ENCODE peak calls at places on chromosomes 5 and 9, in five cellular contexts. S is thoracic aorta, O is GM23248, T is astrocyte, G is PC-9. U is an unnamed sample.

GRCh38 chr9:133635903-133636531 is at the start of gene DBH:
- DNase-seq in S (no peak), O (no peak), T (no peak), G (no peak), U (peak; percentile 31)

GRCh38 chr9:27212191-27212590 is 84.8 kb downstream of the EQTN start:
- DNase-seq in S (no peak), O (no peak), T (peak; percentile 15), G (no peak), U (no peak)

GRCh38 chr9:119839888-119840287 is 470.7 kb upstream of the BRINP1 start:
- DNase-seq in S (no peak), O (peak; percentile 12), T (peak; percentile 60), G (no peak), U (no peak)

GRCh38 chr9:100521282-100521681 is 48.3 kb downstream of the TMEFF1 start:
- DNase-seq in S (no peak), O (no peak), T (no peak), G (no peak), U (no peak)

GRCh38 chr5:103110403-103110802 is 9.5 kb downstream of the GIN1 start:
- DNase-seq in S (no peak), O (no peak), T (no peak), G (no peak), U (no peak)

GRCh38 chr5:7094626-7095025 is 301.3 kb upstream of the ADCY2 start:
- DNase-seq in S (no peak), O (no peak), T (no peak), G (peak; percentile 10), U (no peak)

GRCh38 chr9:17402309-17402708 is 176.6 kb upstream of the SH3GL2 start:
- DNase-seq in S (no peak), O (peak; percentile 36), T (peak; percentile 13), G (no peak), U (no peak)

GRCh38 chr9:11011696-11012095 is 398.9 kb upstream of the PTPRD start:
- DNase-seq in S (no peak), O (no peak), T (no peak), G (no peak), U (no peak)

GRCh38 chr5:52875827-52876226 is 88.1 kb downstream of the ITGA1 start:
- DNase-seq in S (no peak), O (peak; percentile 4), T (no peak), G (no peak), U (no peak)

GRCh38 chr5:170427672-170428236 is 38.6 kb upstream of the KCNMB1 start:
- DNase-seq in S (no peak), O (no peak), T (no peak), G (no peak), U (no peak)

GRCh38 chr5:178453224-178453623 is 137.0 kb downstream of the COL23A1 start:
- DNase-seq in S (no peak), O (peak; percentile 34), T (peak; percentile 9), G (no peak), U (no peak)

GRCh38 chr9:6788175-6789016 is 30.6 kb downstream of the KDM4C start:
- DNase-seq in S (no peak), O (peak; percentile 82), T (peak; percentile 49), G (no peak), U (no peak)

GRCh38 chr5:139457653-139458306 is 4.8 kb downstream of the ECSCR start:
- DNase-seq in S (no peak), O (no peak), T (no peak), G (no peak), U (no peak)
- H3K36me3 ChIP-seq in S (no peaks in the 10 kb centered on the region), O (no peaks in the 10 kb centered on the region), T (no peaks in the 10 kb centered on the region), G (no peaks in the 10 kb centered on the region), U (no peaks in the 10 kb centered on the region)

DNA sequence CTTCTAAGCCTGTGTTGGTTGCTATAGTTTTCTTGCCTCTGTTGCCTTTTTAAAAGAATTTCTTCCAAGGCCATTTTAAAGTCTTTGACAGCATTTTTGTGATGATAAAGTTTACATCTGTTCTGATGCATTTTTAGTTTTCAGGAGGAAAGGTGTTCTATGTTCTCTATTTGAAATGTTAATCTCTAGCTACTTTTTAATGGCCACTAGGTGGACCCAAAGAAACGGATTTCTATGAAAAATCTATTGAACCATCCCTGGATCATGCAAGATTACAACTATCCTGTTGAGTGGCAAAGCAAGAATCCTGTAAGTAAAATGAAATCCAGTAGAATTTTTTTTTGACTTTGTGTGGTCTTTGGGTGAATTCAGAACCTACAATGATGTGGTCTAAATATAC is 60.2 kb downstream of the MELK start:
- DNase-seq in S (no peak), O (peak; percentile 60), T (peak; percentile 5), G (no peak), U (no peak)
- H3K36me3 ChIP-seq in S (no peaks in the 10 kb centered on the region), O (peaks cover 2% of the 10 kb centered on the region), T (peaks cover 20% of the 10 kb centered on the region), G (no peaks in the 10 kb centered on the region), U (no peaks in the 10 kb centered on the region)

GRCh38 chr5:138726848-138727247 is 26.4 kb upstream of the CTNNA1 start:
- DNase-seq in S (no peak), O (no peak), T (no peak), G (no peak), U (no peak)
- H3K36me3 ChIP-seq in S (no peaks in the 10 kb centered on the region), O (no peaks in the 10 kb centered on the region), T (no peaks in the 10 kb centered on the region), G (no peaks in the 10 kb centered on the region), U (no peaks in the 10 kb centered on the region)

DNA sequence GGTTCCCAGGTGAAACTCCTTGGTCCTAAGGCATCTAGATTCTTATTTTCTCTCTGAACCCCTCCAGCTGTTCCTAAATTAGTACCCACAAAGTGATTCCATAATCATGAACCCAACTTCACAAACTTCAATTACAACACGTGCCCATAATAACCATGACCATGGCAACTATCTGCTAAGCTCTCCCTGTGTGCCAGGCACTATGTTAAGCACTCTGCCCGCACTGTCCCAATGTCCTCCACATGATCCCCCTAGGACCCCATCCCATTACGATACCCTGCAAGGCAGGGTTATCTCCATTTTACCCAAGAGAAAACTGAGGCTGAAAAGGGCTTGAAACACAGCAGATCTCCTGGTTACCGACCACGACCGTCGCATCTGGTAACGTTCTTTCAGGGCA is 25.3 kb upstream of the ZNF622 start:
- DNase-seq in S (no peak), O (no peak), T (no peak), G (no peak), U (no peak)
- H3K36me3 ChIP-seq in S (no peaks in the 10 kb centered on the region), O (no peaks in the 10 kb centered on the region), T (no peaks in the 10 kb centered on the region), G (no peaks in the 10 kb centered on the region), U (peaks cover 5% of the 10 kb centered on the region)

GRCh38 chr9:127450170-127450830 is 906 bp downstream of the RPL12 start:
- DNase-seq in S (no peak), O (peak; percentile 77), T (no peak), G (no peak), U (peak; percentile 36)

GRCh38 chr9:127449332-127449966 is 1.8 kb downstream of the RPL12 start:
- DNase-seq in S (no peak), O (peak; percentile 19), T (no peak), G (no peak), U (no peak)

GRCh38 chr9:127447416-127448111 is 3.6 kb downstream of the RPL12 start:
- DNase-seq in S (no peak), O (peak; percentile 46), T (peak; percentile 19), G (no peak), U (no peak)

GRCh38 chr9:127446720-127447415 is 4.3 kb downstream of the RPL12 start:
- DNase-seq in S (no peak), O (no peak), T (no peak), G (no peak), U (no peak)

GRCh38 chr9:127448112-127448805 is 2.9 kb downstream of the RPL12 start:
- DNase-seq in S (no peak), O (peak; percentile 35), T (no peak), G (no peak), U (no peak)
- H3K36me3 ChIP-seq in S (peaks cover 33% of the 10 kb centered on the region), O (peaks cover 52% of the 10 kb centered on the region), T (peaks cover 58% of the 10 kb centered on the region), G (peaks cover 50% of the 10 kb centered on the region), U (peaks cover 74% of the 10 kb centered on the region)

GRCh38 chr9:134695144-134695543 is 53.5 kb downstream of the COL5A1 start:
- DNase-seq in S (no peak), O (no peak), T (no peak), G (no peak), U (peak; percentile 11)

GRCh38 chr9:134694368-134694665 is 52.7 kb downstream of the COL5A1 start:
- DNase-seq in S (no peak), O (no peak), T (no peak), G (no peak), U (no peak)

GRCh38 chr9:134693011-134693410 is 51.4 kb downstream of the COL5A1 start:
- DNase-seq in S (no peak), O (no peak), T (no peak), G (no peak), U (no peak)

GRCh38 chr9:134693641-134694367 is 52.2 kb downstream of the COL5A1 start:
- DNase-seq in S (no peak), O (no peak), T (no peak), G (no peak), U (peak; percentile 43)

GRCh38 chr9:134694714-134695113 is 53.1 kb downstream of the COL5A1 start:
- DNase-seq in S (no peak), O (no peak), T (no peak), G (no peak), U (peak; percentile 40)
- H3K36me3 ChIP-seq in S (peaks cover 11% of the 10 kb centered on the region), O (peaks cover 28% of the 10 kb centered on the region), T (peaks cover 34% of the 10 kb centered on the region), G (no peaks in the 10 kb centered on the region), U (no peaks in the 10 kb centered on the region)

GRCh38 chr9:131400627-131401026 is 6.7 kb downstream of the PRRC2B start:
- DNase-seq in S (no peak), O (no peak), T (no peak), G (no peak), U (no peak)
- H3K36me3 ChIP-seq in S (no peaks in the 10 kb centered on the region), O (no peaks in the 10 kb centered on the region), T (no peaks in the 10 kb centered on the region), G (peaks cover 8% of the 10 kb centered on the region), U (no peaks in the 10 kb centered on the region)

GRCh38 chr9:136448655-136449054 is 9.0 kb upstream of the INPP5E start:
- DNase-seq in S (no peak), O (no peak), T (no peak), G (no peak), U (no peak)
- H3K36me3 ChIP-seq in S (peaks cover 70% of the 10 kb centered on the region), O (peaks cover 48% of the 10 kb centered on the region), T (peaks cover 43% of the 10 kb centered on the region), G (peaks cover 5% of the 10 kb centered on the region), U (peaks cover 13% of the 10 kb centered on the region)

DNA sequence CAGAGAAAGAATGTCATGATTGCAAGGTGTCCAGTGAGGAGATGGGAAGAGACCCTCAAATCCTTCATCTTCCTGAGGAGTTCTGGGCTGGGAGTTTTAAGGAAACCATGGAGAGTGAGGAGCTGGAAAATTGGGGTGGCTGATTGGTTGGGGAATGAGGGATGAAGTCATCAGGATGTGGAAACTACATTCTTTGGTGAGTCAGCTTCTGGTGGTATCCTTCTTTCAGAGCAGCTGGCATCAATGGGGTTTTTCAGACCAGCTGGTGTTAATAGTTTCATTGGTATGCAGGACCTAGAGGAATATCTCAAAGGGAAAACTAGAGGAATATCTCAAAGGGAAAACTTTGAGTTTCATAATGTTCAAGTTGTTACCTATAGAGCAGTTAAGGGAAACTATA is 45.2 kb downstream of the RNF180 start:
- DNase-seq in S (peak; percentile 23), O (peak; percentile 91), T (peak; percentile 90), G (no peak), U (no peak)
- H3K36me3 ChIP-seq in S (peaks cover 10% of the 10 kb centered on the region), O (no peaks in the 10 kb centered on the region), T (no peaks in the 10 kb centered on the region), G (no peaks in the 10 kb centered on the region), U (peaks cover 10% of the 10 kb centered on the region)